ENCODE peak calls at places on chromosomes 4 and X, in eight cellular contexts. I is left lung, U is right atrium auricular region, F is vagina, N is tibial nerve, D is cardiac muscle cell, Y is PC-3, S is transverse colon. L is an unnamed sample. For H3K36me3, the result is how much of the 10 kb centered on the place peaks cover.

GRCh38 chr4:77196866-77197265 is 39.9 kb downstream of the CCNG2 start:
- DNase-seq in U (no peak), Y (no peak), D (no peak), F (no peak), I (no peak), S (no peak), N (no peak), L (no peak)

GRCh38 chr4:73705056-73705432 is 35.3 kb upstream of the CXCL8 start:
- DNase-seq in I (no peak), F (no peak), S (no peak), D (no peak), U (no peak), N (no peak), Y (peak), L (peak)

GRCh38 chr4:88162636-88163035 is 4.2 kb upstream of the ABCG2 start:
- DNase-seq in S (no peak), N (no peak), F (no peak), D (no peak), U (no peak), Y (no peak), I (no peak), L (no peak)

GRCh38 chr4:159504634-159505033 is 401.8 kb downstream of the RAPGEF2 start:
- DNase-seq in N (peak), Y (no peak), S (no peak), D (peak), F (no peak), I (no peak), U (no peak), L (no peak)

GRCh38 chr4:48372272-48372671 is 30.9 kb downstream of the SLAIN2 start:
- DNase-seq in I (no peak), S (no peak), F (no peak), U (no peak), Y (no peak), D (no peak), N (no peak), L (no peak)

GRCh38 chr4:111930658-111931057 is 214.6 kb upstream of the FAM241A start:
- DNase-seq in F (no peak), N (no peak), D (no peak), I (no peak), U (no peak), S (no peak), Y (no peak), L (peak)

GRCh38 chr4:153151535-153152452 is 52.4 kb upstream of the TRIM2 start:
- DNase-seq in F (no peak), I (peak), S (peak), D (peak), Y (peak), N (no peak), U (no peak), L (peak)

GRCh38 chrX:131067216-131067615 is 9.1 kb downstream of the ARHGAP36 start:
- DNase-seq in F (no peak), S (no peak), Y (no peak), N (no peak), I (no peak), D (no peak), U (no peak), L (no peak)

GRCh38 chrX:40094900-40095587 is 2.7 kb downstream of the BCOR start:
- DNase-seq in D (no peak), F (no peak), N (no peak), Y (peak), I (no peak), S (no peak), U (no peak), L (no peak)

GRCh38 chr4:100417565-100417964 is 100.3 kb downstream of the EMCN start:
- DNase-seq in S (no peak), I (no peak), N (no peak), U (no peak), F (no peak), Y (no peak), D (no peak), L (peak)

GRCh38 chr4:52202251-52202779 is 151.2 kb downstream of the SPATA18 start:
- DNase-seq in S (no peak), U (no peak), F (no peak), Y (no peak), N (no peak), I (no peak), D (peak), L (no peak)

GRCh38 chr4:530017-530781 is 31.2 kb downstream of the PIGG start:
- DNase-seq in N (no peak), F (no peak), U (no peak), I (no peak), D (no peak), Y (no peak), S (no peak), L (no peak)

GRCh38 chr4:528296-528695 is 29.3 kb downstream of the PIGG start:
- DNase-seq in D (no peak), S (no peak), I (no peak), N (no peak), F (no peak), Y (no peak), U (no peak), L (no peak)

GRCh38 chr4:529563-529962 is 30.6 kb downstream of the PIGG start:
- DNase-seq in N (no peak), I (no peak), Y (no peak), D (no peak), U (no peak), F (no peak), S (no peak), L (no peak)

GRCh38 chr4:526971-527460 is 28.0 kb downstream of the PIGG start:
- DNase-seq in U (no peak), I (no peak), F (no peak), N (no peak), D (no peak), Y (no peak), S (no peak), L (no peak)

GRCh38 chr4:528835-529234 is 29.8 kb downstream of the PIGG start:
- DNase-seq in D (no peak), U (no peak), N (no peak), S (no peak), Y (no peak), F (no peak), I (no peak), L (no peak)
- H3K36me3 ChIP-seq in D (under half), U (half or more), N (under half), S (under half), Y (under half), F (under half), I (half or more), L (under half)

GRCh38 chrX:7088968-7089615 is 58.4 kb upstream of the STS start:
- DNase-seq in N (no peak), Y (peak), U (no peak), F (no peak), I (no peak), D (peak), S (no peak), L (no peak)
- TF ChIP-seq CTCF in N (no peak), Y (peak), U (no peak), F (no peak), I (no peak), D (no peak), S (no peak), L (no peak)

GRCh38 chr4:39908284-39908683 is 69.4 kb downstream of the PDS5A start:
- DNase-seq in D (no peak), S (no peak), Y (no peak), U (no peak), N (no peak), F (no peak), I (no peak), L (no peak)
- H3K36me3 ChIP-seq in D (under half), S (under half), Y (under half), U (under half), N (under half), F (under half), I (half or more), L (under half)

GRCh38 chrX:101617211-101618191 is at the start of gene ARMCX6:
- DNase-seq in I (peak), S (peak), D (peak), F (no peak), Y (peak), U (peak), N (peak), L (peak)
- TF ChIP-seq CTCF in I (peak), S (peak), D (peak), F (no peak), Y (peak), U (peak), N (peak), L (peak)

DNA sequence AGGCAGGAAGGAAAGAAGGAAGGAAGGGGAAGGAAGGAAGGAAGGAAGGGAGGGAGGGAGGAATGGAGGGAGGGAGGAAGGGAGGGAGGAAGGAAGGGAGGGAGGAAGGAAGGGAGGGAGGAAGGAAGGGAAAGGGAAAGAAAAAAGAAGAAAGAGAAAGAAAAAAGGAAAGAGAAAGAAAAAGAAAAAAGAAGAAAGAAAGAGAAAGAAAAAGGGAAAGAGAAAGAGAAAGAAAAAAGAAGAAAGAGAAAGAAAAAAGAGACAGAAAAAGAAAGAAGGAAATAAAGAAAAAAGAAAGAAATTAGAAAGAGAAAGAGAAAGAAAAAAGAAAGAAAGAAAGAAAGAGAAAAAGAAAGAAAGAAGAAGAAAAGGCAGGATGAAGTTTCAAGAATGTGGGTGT is 15.0 kb upstream of the NHSL2 start:
- DNase-seq in S (no peak), I (no peak), Y (no peak), D (no peak), F (no peak), N (no peak), U (no peak), L (no peak)
- H3K36me3 ChIP-seq in S (under half), I (under half), Y (under half), D (under half), F (under half), N (under half), U (under half), L (under half)

L was measured in bronchial epithelial cell.